ENCODE peak calls at places on chromosomes 5 and 9, in four cellular contexts. J is K562, C is HepG2, H is GM12878. V is an unnamed sample.

GRCh38 chr5:139251281-139251687 is 42.3 kb upstream of the MATR3 start:
- DNase-seq in H (peak), C (no peak), J (peak), V (no peak)

GRCh38 chr9:77563205-77563604 is 84.9 kb downstream of the GNA14 start:
- DNase-seq in C (no peak), H (no peak), J (no peak), V (no peak)

GRCh38 chr5:147690595-147690994 is 91.9 kb downstream of the JAKMIP2 start:
- DNase-seq in C (peak), H (no peak), J (no peak), V (peak)

GRCh38 chr9:23492126-23493002 is 333.7 kb downstream of the ELAVL2 start:
- DNase-seq in H (no peak), C (peak), J (no peak), V (peak)

GRCh38 chr5:11396867-11397266 is 507.4 kb downstream of the CTNND2 start:
- DNase-seq in C (no peak), H (no peak), J (no peak), V (no peak)

GRCh38 chr9:28801144-28801799 is 1228.0 kb upstream of the C9orf72 start:
- DNase-seq in H (no peak), J (no peak), C (no peak), V (no peak)

GRCh38 chr5:90682278-90682677 is 123.7 kb downstream of the ADGRV1 start:
- DNase-seq in H (no peak), C (no peak), J (no peak), V (no peak)

GRCh38 chr5:138091685-138092084 is 7.9 kb downstream of the WNT8A start:
- DNase-seq in H (no peak), C (no peak), J (no peak), V (no peak)

GRCh38 chr9:108837530-108837929 is 18.3 kb downstream of the ACTL7B start:
- DNase-seq in C (no peak), J (no peak), H (no peak), V (no peak)

GRCh38 chr9:123796073-123796472 is 133.9 kb downstream of the DENND1A start:
- DNase-seq in C (no peak), J (no peak), H (peak), V (no peak)

GRCh38 chr5:10333154-10334006 is 20.1 kb upstream of the MARCHF6 start:
- DNase-seq in C (no peak), H (no peak), J (no peak), V (no peak)

GRCh38 chr9:37775216-37775919 is 9.5 kb downstream of the EXOSC3 start:
- DNase-seq in C (no peak), H (no peak), J (no peak), V (no peak)

GRCh38 chr5:43561346-43561745 is 4.5 kb upstream of the PAIP1 start:
- DNase-seq in J (no peak), C (no peak), H (no peak), V (no peak)

GRCh38 chr9:19699757-19700156 is 89.1 kb downstream of the SLC24A2 start:
- DNase-seq in H (no peak), C (no peak), J (no peak), V (no peak)

GRCh38 chr5:82640901-82641300 is 362.7 kb upstream of the RPS23 start:
- DNase-seq in C (no peak), J (no peak), H (no peak), V (no peak)

GRCh38 chr9:96379461-96379860 is 4.0 kb downstream of the SLC35D2 start:
- DNase-seq in J (no peak), C (no peak), H (no peak), V (no peak)

GRCh38 chr5:143251175-143251574 is 152.3 kb downstream of the NR3C1 start:
- DNase-seq in J (no peak), C (no peak), H (no peak), V (no peak)

GRCh38 chr5:84379749-84380148 is 4.9 kb downstream of the EDIL3 start:
- DNase-seq in J (no peak), C (no peak), H (no peak), V (no peak)

GRCh38 chr9:38288502-38288901 is 104.0 kb upstream of the ALDH1B1 start:
- DNase-seq in H (no peak), J (no peak), C (no peak), V (no peak)

GRCh38 chr5:155833282-155833681 is 493.7 kb upstream of the SGCD start:
- DNase-seq in J (no peak), H (no peak), C (no peak), V (no peak)

GRCh38 chr9:138103111-138103823 is 225.7 kb downstream of the CACNA1B start:
- DNase-seq in J (no peak), H (no peak), C (no peak), V (no peak)

GRCh38 chr9:68418259-68418845 is 61.9 kb downstream of the PGM5 start:
- DNase-seq in J (no peak), C (no peak), H (no peak), V (no peak)

GRCh38 chr5:167442922-167443321 is 848.5 kb upstream of the WWC1 start:
- DNase-seq in C (no peak), J (no peak), H (no peak), V (no peak)

GRCh38 chr5:42483472-42484154 is 60.4 kb downstream of the GHR start:
- DNase-seq in C (no peak), H (no peak), J (no peak), V (no peak)

GRCh38 chr5:74476197-74477081 is 164.1 kb downstream of the ENC1 start:
- DNase-seq in C (no peak), H (no peak), J (no peak), V (no peak)

DNA sequence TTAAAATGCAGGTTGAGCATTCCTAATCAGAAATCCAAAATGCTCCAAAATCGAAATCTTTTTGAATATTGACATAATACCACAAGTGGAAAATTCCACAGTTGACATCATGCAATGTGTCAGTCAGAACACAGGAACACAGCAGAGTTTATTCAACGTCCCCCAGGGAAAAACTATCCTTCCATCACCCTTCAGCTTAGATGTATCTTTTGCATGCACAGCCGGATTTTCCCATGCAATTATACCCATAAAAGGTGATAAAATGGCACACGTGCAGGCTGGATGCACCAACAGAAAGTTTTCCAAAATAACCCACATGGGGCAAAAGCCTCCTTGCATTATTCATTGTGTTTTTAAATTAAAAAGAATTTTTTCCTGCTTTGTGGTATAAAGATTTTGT is 71.2 kb downstream of the RAB24 start:
- DNase-seq in H (no peak), C (no peak), J (no peak), V (no peak)
- TF ChIP-seq BHLHE40 in H (no peak), C (no peak), J (no peak), V (no peak)

GRCh38 chr9:84101892-84102632 is 121.5 kb downstream of the RMI1 start:
- DNase-seq in C (no peak), J (no peak), H (no peak), V (no peak)
- TF ChIP-seq TARDBP in C (no peak), J (no peak), H (no peak), V (no peak)

DNA sequence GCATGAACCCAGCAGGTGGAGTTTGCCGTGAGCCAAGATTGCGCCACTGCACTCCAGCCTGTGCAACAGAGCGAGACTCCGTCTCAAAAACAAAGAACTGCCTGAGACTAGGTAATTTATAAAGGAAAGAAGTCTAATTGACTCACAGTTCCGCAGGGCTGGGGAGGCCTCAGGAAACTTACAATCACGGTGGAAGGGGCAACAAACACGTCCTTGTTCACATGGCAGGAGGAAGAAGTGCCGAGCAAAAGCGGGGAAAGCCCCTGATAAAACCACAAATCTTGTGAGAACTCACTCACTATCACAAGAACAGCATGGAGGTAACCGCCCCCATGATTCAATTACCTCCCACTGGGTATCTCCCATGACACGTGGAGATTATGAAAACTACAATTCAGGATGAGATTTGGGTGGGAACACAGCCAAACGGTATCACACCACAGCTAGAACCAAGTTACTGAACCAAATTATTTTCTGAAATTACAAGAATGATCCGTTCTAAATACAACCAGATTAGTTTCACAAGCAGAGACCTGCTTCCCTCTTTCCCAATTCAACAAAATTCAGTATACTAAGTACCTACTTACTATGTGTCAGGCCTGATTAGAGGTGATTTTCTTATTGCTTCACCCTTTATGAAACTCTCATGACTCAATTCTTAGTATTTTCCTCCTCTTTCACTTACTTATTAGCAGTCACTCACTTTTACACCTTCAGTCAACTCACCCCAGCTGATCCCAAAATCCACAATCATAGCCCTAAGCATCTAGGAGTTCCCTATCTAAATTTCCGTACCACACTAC is 8.4 kb downstream of the UBTD2 start:
- DNase-seq in C (no peak), J (no peak), H (peak), V (no peak)
- TF ChIP-seq BHLHE40 in C (no peak), J (no peak), H (no peak), V (no peak)

DNA sequence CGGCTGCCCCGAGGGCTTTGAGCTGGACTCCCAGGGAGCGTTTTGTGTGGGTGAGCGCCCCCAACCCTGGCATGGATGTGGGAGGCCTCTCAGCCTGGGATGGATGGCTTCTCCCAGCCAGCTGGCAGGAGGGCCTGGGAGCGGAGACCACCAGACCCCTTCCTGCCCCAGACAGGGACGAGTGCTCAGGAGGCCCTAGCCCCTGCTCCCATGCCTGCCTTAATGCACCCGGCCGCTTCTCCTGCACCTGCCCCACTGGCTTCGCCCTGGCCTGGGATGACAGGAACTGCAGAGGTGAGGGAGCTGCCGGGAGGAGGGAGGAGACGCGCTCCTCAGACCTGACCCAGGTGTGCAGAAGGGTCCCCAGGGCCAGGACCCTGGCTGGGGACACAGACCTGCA is 17.4 kb upstream of the ASS1 start:
- DNase-seq in J (no peak), C (no peak), H (no peak), V (no peak)
- TF ChIP-seq TARDBP in J (no peak), C (no peak), H (no peak), V (no peak)

GRCh38 chr5:127872494-127872893 is 169.3 kb downstream of the CCDC192 start:
- DNase-seq in C (no peak), H (no peak), J (no peak), V (no peak)
- TF ChIP-seq BHLHE40 in C (no peak), H (no peak), J (no peak), V (no peak)